ENCODE peak calls at places on chromosomes 1 and 21, in five cellular contexts. D, L, F, J and B are unnamed samples.

GRCh38 chr1:216742625-216743024 is 19.4 kb upstream of the ESRRG start:
- DNase-seq in D (no peak), L (no peak), F (no peak), J (no peak), B (no peak)

GRCh38 chr1:116940809-116941640 is 31.3 kb downstream of the PTGFRN start:
- DNase-seq in D (no peak), L (no peak), F (no peak), J (no peak), B (no peak)

GRCh38 chr1:22053018-22053860 is 730 bp downstream of the CDC42 start:
- DNase-seq in D (peak; percentile 83), L (peak; percentile 51), F (peak; percentile 81), J (peak; percentile 89), B (peak; percentile 81)

GRCh38 chr1:241640867-241641542 is 836 bp upstream of the CHML start:
- DNase-seq in D (no peak), L (no peak), F (peak; percentile 54), J (no peak), B (no peak)

GRCh38 chr1:231929311-231929710 is 302.7 kb downstream of the DISC1 start:
- DNase-seq in D (peak; percentile 79), L (no peak), F (no peak), J (no peak), B (no peak)

GRCh38 chr1:24179251-24179895 is 7.7 kb downstream of the IFNLR1 start:
- DNase-seq in D (no peak), L (no peak), F (no peak), J (no peak), B (no peak)

GRCh38 chr1:1299686-1300351 is 7.9 kb downstream of the ACAP3 start:
- DNase-seq in D (no peak), L (no peak), F (no peak), J (no peak), B (no peak)

GRCh38 chr1:40662864-40663263 is 2.6 kb downstream of the RIMS3 start:
- DNase-seq in D (no peak), L (no peak), F (no peak), J (peak; percentile 22), B (no peak)

GRCh38 chr1:117267232-117267774 is 56.6 kb upstream of the VTCN1 start:
- DNase-seq in D (no peak), L (no peak), F (no peak), J (no peak), B (no peak)

GRCh38 chr1:37851782-37852210 is 7.6 kb downstream of the MTF1 start:
- DNase-seq in D (no peak), L (no peak), F (no peak), J (no peak), B (no peak)

GRCh38 chr21:14551741-14552140 is 5.6 kb upstream of the SAMSN1 start:
- DNase-seq in D (no peak), L (no peak), F (no peak), J (no peak), B (no peak)

GRCh38 chr21:37380349-37381323 is 14.1 kb downstream of the DYRK1A start:
- DNase-seq in D (no peak), L (no peak), F (no peak), J (no peak), B (no peak)

GRCh38 chr21:15604424-15604823 is 125.4 kb upstream of the USP25 start:
- DNase-seq in D (no peak), L (no peak), F (no peak), J (no peak), B (no peak)

GRCh38 chr1:209723761-209724693 is 19.4 kb downstream of the HSD11B1 start:
- DNase-seq in D (no peak), L (no peak), F (no peak), J (no peak), B (no peak)

GRCh38 chr1:203281033-203281432 is 24.3 kb upstream of the BTG2 start:
- DNase-seq in D (peak; percentile 20), L (no peak), F (no peak), J (peak; percentile 38), B (no peak)

GRCh38 chr1:186659946-186660472 is 20.2 kb downstream of the PTGS2 start:
- DNase-seq in D (no peak), L (no peak), F (no peak), J (no peak), B (no peak)

GRCh38 chr1:28273216-28273860 is 14.0 kb downstream of the SESN2 start:
- DNase-seq in D (no peak), L (no peak), F (no peak), J (no peak), B (no peak)

GRCh38 chr1:210698661-210699060 is 370.0 kb downstream of the HHAT start:
- DNase-seq in D (no peak), L (no peak), F (no peak), J (no peak), B (no peak)

GRCh38 chr1:92952714-92953113 is 8.5 kb downstream of the DIPK1A start:
- DNase-seq in D (no peak), L (no peak), F (no peak), J (no peak), B (no peak)

GRCh38 chr1:159122005-159122621 is 45.5 kb upstream of the AIM2 start:
- DNase-seq in D (no peak), L (no peak), F (no peak), J (no peak), B (no peak)

GRCh38 chr1:105533996-105534395 is 1522.5 kb upstream of the PRMT6 start:
- DNase-seq in D (no peak), L (no peak), F (no peak), J (no peak), B (no peak)

GRCh38 chr1:186722711-186723309 is 42.6 kb upstream of the PTGS2 start:
- DNase-seq in D (no peak), L (no peak), F (no peak), J (no peak), B (no peak)

GRCh38 chr1:63864224-63864623 is 90.4 kb downstream of the ROR1 start:
- DNase-seq in D (no peak), L (no peak), F (no peak), J (no peak), B (no peak)

GRCh38 chr1:204726478-204726877 is 40.9 kb upstream of the LRRN2 start:
- DNase-seq in D (no peak), L (no peak), F (no peak), J (no peak), B (no peak)

GRCh38 chr21:28561772-28562171 is 430.9 kb downstream of the LTN1 start:
- DNase-seq in D (no peak), L (no peak), F (no peak), J (no peak), B (no peak)